ENCODE peak calls at places on chromosomes 16 and 17, in four cellular contexts. T, V, Y and M are unnamed samples.

GRCh38 chr17:8609910-8610309 is 20.6 kb downstream of the MYH10 start:
- DNase-seq in T (peak; percentile 58), V (no peak), Y (no peak), M (no peak)

GRCh38 chr16:28163699-28164584 is 47.8 kb downstream of the XPO6 start:
- DNase-seq in T (no peak), V (no peak), Y (peak; percentile 32), M (peak; percentile 69)

GRCh38 chr17:17363638-17364337 is 60.6 kb downstream of the NT5M start:
- DNase-seq in T (no peak), V (no peak), Y (no peak), M (no peak)

GRCh38 chr16:81261049-81261648 is 22.7 kb downstream of the BCO1 start:
- DNase-seq in T (peak; percentile 55), V (peak; percentile 16), Y (peak; percentile 36), M (peak; percentile 34)

GRCh38 chr17:32927724-32928526 is at the start of gene TMEM98:
- DNase-seq in T (peak; percentile 9), V (no peak), Y (no peak), M (peak; percentile 75)

GRCh38 chr16:81143921-81144471 is 47.8 kb upstream of the GCSH start:
- DNase-seq in T (no peak), V (no peak), Y (peak; percentile 31), M (no peak)

GRCh38 chr16:72406390-72406789 is 234.4 kb upstream of the PMFBP1 start:
- DNase-seq in T (no peak), V (no peak), Y (no peak), M (no peak)

GRCh38 chr16:22016927-22017326 is 9.0 kb downstream of the MOSMO start:
- DNase-seq in T (no peak), V (no peak), Y (no peak), M (no peak)

GRCh38 chr16:14186007-14186953 is 115.2 kb downstream of the MRTFB start:
- DNase-seq in T (peak; percentile 46), V (no peak), Y (no peak), M (peak; percentile 84)

GRCh38 chr17:57035971-57036481 is 49.0 kb upstream of the AKAP1 start:
- DNase-seq in T (peak; percentile 66), V (no peak), Y (no peak), M (no peak)

GRCh38 chr17:19011581-19011980 is 7.0 kb upstream of the FAM83G start:
- DNase-seq in T (no peak), V (no peak), Y (no peak), M (no peak)

GRCh38 chr17:75731716-75732498 is 10.6 kb downstream of the ITGB4 start:
- DNase-seq in T (no peak), V (no peak), Y (no peak), M (no peak)

GRCh38 chr16:85661131-85662035 is 27.4 kb downstream of the GINS2 start:
- DNase-seq in T (no peak), V (no peak), Y (no peak), M (no peak)

GRCh38 chr16:54446639-54447038 is 160.1 kb upstream of the IRX3 start:
- DNase-seq in T (no peak), V (no peak), Y (no peak), M (peak; percentile 66)

GRCh38 chr16:61887903-61888302 is 148.3 kb downstream of the CDH8 start:
- DNase-seq in T (peak; percentile 25), V (no peak), Y (no peak), M (no peak)

GRCh38 chr16:66328282-66328681 is 38.2 kb upstream of the CDH5 start:
- DNase-seq in T (no peak), V (no peak), Y (no peak), M (no peak)

GRCh38 chr17:50195196-50195865 is 6.1 kb downstream of the COL1A1 start:
- DNase-seq in T (no peak), V (no peak), Y (no peak), M (peak; percentile 61)

GRCh38 chr16:58177347-58177710 is 20.6 kb downstream of the CSNK2A2 start:
- DNase-seq in T (no peak), V (peak; percentile 75), Y (no peak), M (no peak)

GRCh38 chr16:50507397-50507796 is 40.8 kb upstream of the NKD1 start:
- DNase-seq in T (no peak), V (no peak), Y (no peak), M (no peak)

GRCh38 chr16:10608687-10609409 is 28.4 kb upstream of the EMP2 start:
- DNase-seq in T (no peak), V (no peak), Y (no peak), M (no peak)

GRCh38 chr16:68087688-68088087 is 2.5 kb downstream of the NFATC3 start:
- DNase-seq in T (no peak), V (no peak), Y (no peak), M (no peak)
- H3K9ac ChIP-seq in T (no peak overlapping the region), V (peak overlapping the region; percentile 97), Y (peak overlapping the region; percentile 93), M (peak overlapping the region; percentile 94)

GRCh38 chr16:48525201-48526057 is 84.6 kb downstream of the N4BP1 start:
- DNase-seq in T (no peak), V (no peak), Y (no peak), M (no peak)
- H3K9ac ChIP-seq in T (no peak overlapping the region), V (no peak overlapping the region), Y (peak overlapping the region; percentile 52), M (no peak overlapping the region)

GRCh38 chr17:74212913-74213791 is at the start of gene TTYH2:
- DNase-seq in T (peak; percentile 93), V (peak; percentile 88), Y (peak; percentile 77), M (peak; percentile 96)
- H3K9ac ChIP-seq in T (peak within 1 kb of the TSS; percentile 57), V (peak within 1 kb of the TSS; percentile 53), Y (peak within 1 kb of the TSS; percentile 40), M (peak within 1 kb of the TSS; percentile 83)

DNA sequence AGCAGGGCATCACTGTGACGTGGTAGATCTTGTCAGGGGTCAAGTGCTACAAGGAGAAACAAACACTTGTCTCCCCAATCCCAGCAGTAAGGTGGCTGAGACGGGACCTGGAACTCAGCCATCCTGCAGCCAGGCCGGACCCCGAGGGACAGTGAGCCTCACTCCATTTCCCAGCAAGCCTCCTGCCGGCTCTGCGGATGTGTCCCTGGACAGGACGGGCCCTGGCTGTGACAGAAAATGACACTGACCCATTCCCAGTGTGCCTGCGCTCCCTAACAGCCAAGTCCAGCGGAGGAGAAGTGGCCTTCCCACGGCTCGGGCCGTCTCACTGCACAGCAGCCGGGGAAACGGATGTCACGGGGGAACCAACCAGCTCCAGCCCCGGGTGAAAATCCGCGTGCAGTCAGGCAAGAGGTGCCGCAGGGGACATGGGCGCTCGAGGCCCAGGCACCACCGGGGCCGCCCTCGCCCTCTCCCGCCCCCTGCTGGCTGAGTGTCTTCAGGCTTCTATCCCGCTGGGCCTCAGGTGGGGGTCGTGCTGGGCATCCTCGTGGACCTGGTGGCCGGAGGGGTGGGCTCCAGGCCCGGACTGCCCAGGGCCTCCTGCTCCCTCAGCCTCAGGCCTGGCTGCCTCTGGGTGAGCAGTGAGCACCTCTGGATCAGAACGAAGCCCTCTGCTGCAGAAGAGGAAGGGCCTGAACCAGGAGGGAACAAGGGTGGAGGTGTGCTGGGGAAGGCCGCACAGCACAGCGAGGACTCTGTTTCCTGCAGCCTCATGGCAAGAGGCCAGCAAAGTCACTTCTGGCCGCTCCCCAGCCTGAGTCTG is 6.7 kb downstream of the HAGHL start:
- DNase-seq in T (no peak), V (no peak), Y (no peak), M (no peak)
- H3K9ac ChIP-seq in T (no peak overlapping the region), V (no peak overlapping the region), Y (no peak overlapping the region), M (no peak overlapping the region)

DNA sequence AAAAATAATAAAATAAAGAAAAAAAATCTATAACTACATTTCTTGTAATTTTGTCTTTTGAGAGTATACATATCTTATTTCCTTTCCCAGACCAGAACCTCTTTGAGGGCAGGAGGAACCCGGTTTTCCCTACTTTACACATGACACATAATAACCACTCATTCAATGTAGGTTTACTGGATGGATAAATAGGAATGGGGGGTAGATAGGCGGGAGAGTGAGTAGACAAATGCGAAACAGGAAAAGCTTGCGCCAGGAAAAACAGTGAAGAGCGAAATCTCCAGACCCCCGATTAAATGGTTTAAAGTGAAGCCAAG is 515 bp upstream of the GOSR2 start:
- DNase-seq in T (no peak), V (no peak), Y (no peak), M (no peak)
- H3K9ac ChIP-seq in T (peak overlapping the region; percentile 96), V (peak overlapping the region; percentile 82), Y (peak overlapping the region; percentile 98), M (peak overlapping the region; percentile 96)

DNA sequence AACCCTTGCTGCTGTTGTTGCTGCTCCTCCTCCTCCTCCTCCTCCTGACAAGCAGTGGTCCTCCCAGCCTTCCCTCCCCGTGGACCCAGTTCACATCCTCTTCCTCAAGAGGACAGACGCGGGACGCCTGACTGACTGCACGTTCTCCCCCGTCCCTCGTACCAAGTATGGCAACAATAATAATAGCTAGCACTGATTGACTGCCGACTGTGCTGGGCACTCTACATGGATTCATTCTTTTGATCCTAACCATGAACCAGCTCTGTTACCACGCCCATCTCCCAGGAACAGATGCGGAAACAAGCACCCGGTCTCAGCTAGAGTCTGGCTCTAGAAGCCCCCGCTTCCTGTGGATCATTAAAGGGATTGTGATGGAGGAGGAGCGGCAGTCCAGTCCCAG is 78.0 kb downstream of the GNAO1 start:
- DNase-seq in T (no peak), V (no peak), Y (no peak), M (no peak)
- H3K9ac ChIP-seq in T (no peak overlapping the region), V (no peak overlapping the region), Y (no peak overlapping the region), M (peak overlapping the region; percentile 15)

DNA sequence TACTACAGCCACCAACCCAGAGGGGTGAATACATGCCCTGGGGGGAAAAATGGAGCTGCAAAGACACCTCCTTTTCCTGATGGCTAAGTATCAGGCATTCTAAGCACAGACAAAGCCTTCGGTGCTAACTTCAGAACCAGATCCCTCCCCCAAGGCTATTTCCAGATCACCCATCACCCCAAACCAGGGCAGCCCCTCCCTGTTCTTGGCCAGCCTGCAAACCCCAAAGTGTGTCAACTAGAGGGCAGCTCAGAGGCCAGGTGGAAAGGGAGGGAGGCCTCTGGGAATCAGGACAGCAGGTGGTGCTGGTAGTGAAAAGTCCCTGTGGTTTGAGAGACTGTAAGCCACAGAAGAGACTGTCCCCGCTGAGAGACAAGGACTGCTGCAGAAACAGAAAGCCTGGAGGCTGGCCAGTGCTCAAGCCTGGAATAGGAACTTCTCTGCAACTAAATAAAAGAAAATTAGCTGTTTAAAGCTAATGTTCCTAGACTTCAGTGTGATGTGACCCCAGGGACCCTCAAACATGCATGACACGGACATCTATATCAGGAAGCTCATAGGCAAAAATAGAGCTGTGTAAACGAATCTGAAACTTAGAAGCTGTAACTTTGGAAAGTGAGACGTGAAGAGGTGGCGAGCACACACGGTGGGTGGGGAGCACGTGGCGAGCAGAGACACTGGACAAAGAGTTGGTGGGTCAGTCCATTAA is 9.1 kb downstream of the TUBG1 start:
- DNase-seq in T (peak; percentile 49), V (no peak), Y (peak; percentile 82), M (no peak)
- H3K9ac ChIP-seq in T (no peak overlapping the region), V (no peak overlapping the region), Y (peak overlapping the region; percentile 10), M (no peak overlapping the region)

GRCh38 chr16:88298166-88298881 is 84.4 kb upstream of the ZNF469 start:
- DNase-seq in T (no peak), V (no peak), Y (no peak), M (peak; percentile 61)
- H3K9ac ChIP-seq in T (no peak overlapping the region), V (no peak overlapping the region), Y (no peak overlapping the region), M (peak overlapping the region; percentile 68)

DNA sequence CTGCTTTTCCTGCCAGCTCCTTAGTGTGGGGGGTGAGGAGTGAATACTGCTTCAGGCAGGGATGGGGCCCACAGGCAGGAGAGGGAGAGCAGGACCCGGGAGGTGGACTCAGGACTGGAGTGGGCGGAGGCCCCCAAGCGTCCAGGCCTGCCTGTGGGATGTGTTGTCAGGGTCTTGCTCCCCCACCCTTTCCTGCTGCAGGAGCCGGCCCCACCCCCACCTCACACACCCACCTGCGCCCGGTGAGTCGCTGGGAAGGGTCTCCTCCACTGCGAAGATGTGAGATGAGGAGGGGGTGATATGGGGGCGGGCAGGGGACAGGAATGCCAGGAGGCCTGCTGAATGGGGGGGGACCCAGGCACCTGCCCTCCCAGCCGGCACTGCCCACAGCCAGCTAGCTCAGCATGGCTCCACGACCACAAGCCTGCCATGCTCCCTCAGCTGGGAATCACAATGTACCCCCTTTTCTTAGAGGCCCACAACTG is 1.1 kb downstream of the FAM171A2 start:
- DNase-seq in T (no peak), V (no peak), Y (no peak), M (peak; percentile 21)
- H3K9ac ChIP-seq in T (peak overlapping the region; percentile 72), V (peak overlapping the region; percentile 88), Y (peak overlapping the region; percentile 67), M (peak overlapping the region; percentile 85)